ENCODE peak calls at places on chromosomes 7 and 10, in five cellular contexts. E, M, Q, H and J are unnamed samples.

GRCh38 chr10:19347592-19347991 is 299.0 kb downstream of the MALRD1 start:
- DNase-seq in E (peak), M (no peak), Q (peak), H (peak), J (no peak)

GRCh38 chr10:69472544-69472943 is 21.3 kb downstream of the TSPAN15 start:
- DNase-seq in E (no peak), M (no peak), Q (no peak), H (peak), J (no peak)

GRCh38 chr7:152462995-152463713 is 27.4 kb upstream of the KMT2C start:
- DNase-seq in E (no peak), M (peak), Q (peak), H (peak), J (no peak)

GRCh38 chr10:118031351-118032075 is 15.2 kb downstream of the RAB11FIP2 start:
- DNase-seq in E (peak), M (no peak), Q (no peak), H (no peak), J (no peak)

GRCh38 chr7:21902240-21902639 is 43.5 kb downstream of the CDCA7L start:
- DNase-seq in E (peak), M (peak), Q (peak), H (peak), J (no peak)

GRCh38 chr7:158384746-158385145 is 202.9 kb downstream of the PTPRN2 start:
- DNase-seq in E (no peak), M (no peak), Q (no peak), H (no peak), J (no peak)

GRCh38 chr10:129550111-129550510 is 83.1 kb downstream of the MGMT start:
- DNase-seq in E (no peak), M (no peak), Q (no peak), H (no peak), J (no peak)

GRCh38 chr10:119538632-119539358 is 3.7 kb downstream of the RGS10 start:
- DNase-seq in E (no peak), M (no peak), Q (no peak), H (no peak), J (no peak)

GRCh38 chr7:151439855-151440798 is at the start of gene CRYGN:
- DNase-seq in E (no peak), M (no peak), Q (no peak), H (no peak), J (no peak)

GRCh38 chr10:61438141-61438984 is 14.8 kb downstream of the TMEM26 start:
- DNase-seq in E (peak), M (no peak), Q (peak), H (peak), J (peak)

GRCh38 chr10:22427101-22427500 is 81.8 kb downstream of the SPAG6 start:
- DNase-seq in E (peak), M (no peak), Q (peak), H (no peak), J (no peak)

GRCh38 chr7:1508277-1508758 is 4.1 kb upstream of the INTS1 start:
- DNase-seq in E (no peak), M (no peak), Q (no peak), H (no peak), J (peak)

GRCh38 chr10:78972160-78972946 is 96.4 kb upstream of the ZMIZ1 start:
- DNase-seq in E (peak), M (peak), Q (peak), H (peak), J (no peak)

GRCh38 chr10:125534515-125534914 is 148.4 kb downstream of the TEX36 start:
- DNase-seq in E (no peak), M (no peak), Q (no peak), H (no peak), J (no peak)

GRCh38 chr7:74579800-74580685 is 77.5 kb upstream of the GTF2I start:
- DNase-seq in E (peak), M (no peak), Q (peak), H (peak), J (no peak)

GRCh38 chr7:129495987-129496386 is 6.3 kb upstream of the SMKR1 start:
- DNase-seq in E (no peak), M (no peak), Q (no peak), H (no peak), J (no peak)

GRCh38 chr10:75405201-75406143 is 3.9 kb upstream of the ZNF503 start:
- DNase-seq in E (peak), M (no peak), Q (peak), H (no peak), J (no peak)

GRCh38 chr7:44196450-44196872 is 4.3 kb upstream of the YKT6 start:
- DNase-seq in E (no peak), M (no peak), Q (peak), H (peak), J (peak)

GRCh38 chr7:55130554-55131198 is 111.9 kb downstream of the EGFR start:
- DNase-seq in E (peak), M (no peak), Q (peak), H (peak), J (peak)

GRCh38 chr10:68284597-68284996 is 47.3 kb upstream of the HNRNPH3 start:
- DNase-seq in E (no peak), M (no peak), Q (no peak), H (no peak), J (no peak)

GRCh38 chr7:42747073-42747472 is 164.8 kb downstream of the C7orf25 start:
- DNase-seq in E (no peak), M (no peak), Q (no peak), H (no peak), J (no peak)

GRCh38 chr10:2839081-2839725 is 228.1 kb upstream of the PFKP start:
- DNase-seq in E (peak), M (no peak), Q (peak), H (peak), J (peak)

GRCh38 chr10:132397036-132397541 is at the start of gene PWWP2B:
- DNase-seq in E (no peak), M (no peak), Q (no peak), H (peak), J (no peak)
- H3K4me3 ChIP-seq in E (peak), M (peak), Q (peak), H (peak), J (peak)

GRCh38 chr10:5506751-5507648 is 7.6 kb upstream of the CALML5 start:
- DNase-seq in E (no peak), M (no peak), Q (no peak), H (no peak), J (no peak)

GRCh38 chr10:5508786-5509185 is 9.4 kb upstream of the CALML5 start:
- DNase-seq in E (no peak), M (no peak), Q (no peak), H (no peak), J (no peak)

GRCh38 chr10:5509236-5509635 is 9.9 kb upstream of the CALML5 start:
- DNase-seq in E (no peak), M (no peak), Q (no peak), H (no peak), J (no peak)

GRCh38 chr10:5507649-5508131 is 8.3 kb upstream of the CALML5 start:
- DNase-seq in E (no peak), M (no peak), Q (no peak), H (no peak), J (no peak)

DNA sequence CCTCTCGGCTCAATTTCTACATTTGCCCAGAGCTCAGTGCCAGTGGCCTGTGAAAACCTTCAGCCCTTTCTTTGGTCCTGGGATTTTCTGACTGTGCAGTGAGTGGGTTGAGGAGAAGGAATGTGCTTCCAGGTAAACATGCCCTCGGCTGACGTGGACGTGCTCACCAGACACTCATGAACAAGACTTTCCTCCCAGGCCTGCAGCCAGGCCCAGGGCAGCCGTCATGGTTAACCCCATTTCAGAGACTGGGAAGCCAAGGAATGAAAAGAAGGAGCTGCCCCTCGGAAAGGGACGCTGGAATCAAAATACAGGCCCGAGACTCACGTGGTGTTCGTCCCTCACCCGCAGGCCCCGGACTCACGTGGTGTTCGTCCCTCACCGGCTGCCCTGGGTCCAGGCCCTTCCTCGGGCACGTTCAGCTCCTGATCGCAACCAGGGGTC is 8.8 kb upstream of the CALML5 start:
- DNase-seq in E (no peak), M (no peak), Q (no peak), H (no peak), J (no peak)
- H3K4me3 ChIP-seq in E (no peak), M (no peak), Q (no peak), H (no peak), J (no peak)

DNA sequence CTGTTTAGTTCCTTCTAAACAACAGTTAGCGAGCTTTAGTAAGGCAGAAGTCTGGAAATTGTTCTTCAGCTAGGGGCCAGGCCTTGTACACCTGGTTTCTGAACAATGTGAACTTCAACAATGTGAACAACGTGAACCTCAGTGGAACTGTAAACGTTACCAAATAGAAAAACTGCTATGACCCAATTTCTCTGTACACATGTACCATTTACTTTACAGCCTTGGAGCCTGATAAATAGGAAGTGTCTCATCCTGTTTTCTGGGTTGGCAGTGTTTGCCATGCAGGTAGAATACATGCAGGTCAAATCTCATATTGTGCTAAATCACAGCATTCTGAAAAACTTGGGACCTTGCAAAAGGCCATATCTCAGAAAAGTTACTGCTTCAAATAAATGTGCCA is 1.6 kb downstream of the STEAP4 start:
- DNase-seq in E (no peak), M (no peak), Q (no peak), H (no peak), J (no peak)
- H3K4me3 ChIP-seq in E (no peak), M (no peak), Q (no peak), H (no peak), J (no peak)

DNA sequence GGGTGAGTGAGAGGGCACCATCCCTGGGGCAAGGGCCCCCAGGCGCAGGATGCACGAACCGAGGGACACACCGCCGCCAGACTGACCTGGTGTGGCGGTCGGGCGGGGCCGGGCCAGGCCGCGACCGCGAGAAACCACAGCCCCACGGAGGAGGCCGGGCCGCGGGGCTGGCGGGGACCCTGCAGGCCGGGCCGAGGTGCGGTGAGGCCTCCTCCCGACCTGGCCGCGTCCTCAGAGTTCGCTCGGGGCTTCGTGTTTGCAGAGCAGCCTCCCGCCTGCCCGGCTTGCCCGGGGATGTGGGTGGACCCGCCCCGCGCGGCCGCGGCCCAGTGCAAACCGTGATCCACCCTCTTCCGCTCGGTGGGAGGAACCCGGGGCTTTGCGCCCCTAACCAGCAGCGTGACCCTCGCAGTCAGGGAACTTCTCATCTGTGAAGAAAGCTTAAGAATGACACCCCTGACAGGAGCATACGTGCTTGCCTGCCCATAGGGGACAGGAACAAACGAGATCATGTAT is 20.6 kb upstream of the HOXA13 start:
- DNase-seq in E (no peak), M (no peak), Q (no peak), H (no peak), J (no peak)
- H3K4me3 ChIP-seq in E (no peak), M (no peak), Q (no peak), H (no peak), J (no peak)

DNA sequence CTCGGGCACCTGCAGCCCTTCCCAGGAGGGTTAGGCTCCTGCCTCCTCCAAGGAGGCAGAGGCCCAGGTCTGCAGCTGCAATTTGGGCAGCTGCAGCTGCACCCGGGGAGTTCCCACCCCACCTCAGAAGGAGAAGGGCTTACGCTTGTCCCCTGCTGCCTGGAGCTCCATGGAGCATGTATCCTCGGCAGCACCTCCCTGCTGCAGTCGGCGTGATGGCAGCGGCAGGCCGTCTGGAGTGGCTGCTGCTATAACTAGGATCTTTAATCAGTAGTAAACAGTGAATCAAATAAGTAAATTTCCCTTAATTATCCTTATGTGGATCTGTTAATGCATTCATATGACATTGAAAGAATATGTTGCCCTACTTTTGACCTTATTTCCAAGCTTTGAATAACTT is 167.0 kb downstream of the PON1 start:
- DNase-seq in E (no peak), M (no peak), Q (no peak), H (no peak), J (no peak)
- H3K4me3 ChIP-seq in E (no peak), M (no peak), Q (no peak), H (no peak), J (no peak)

GRCh38 chr7:131370523-131370968 is 42.9 kb downstream of the MKLN1 start:
- DNase-seq in E (peak), M (no peak), Q (peak), H (peak), J (peak)

GRCh38 chr7:131374821-131375220 is 47.1 kb downstream of the MKLN1 start:
- DNase-seq in E (no peak), M (no peak), Q (no peak), H (no peak), J (no peak)

GRCh38 chr7:131372554-131372953 is 44.9 kb downstream of the MKLN1 start:
- DNase-seq in E (no peak), M (no peak), Q (no peak), H (no peak), J (no peak)

GRCh38 chr7:131369354-131369753 is 41.7 kb downstream of the MKLN1 start:
- DNase-seq in E (no peak), M (no peak), Q (peak), H (no peak), J (no peak)

DNA sequence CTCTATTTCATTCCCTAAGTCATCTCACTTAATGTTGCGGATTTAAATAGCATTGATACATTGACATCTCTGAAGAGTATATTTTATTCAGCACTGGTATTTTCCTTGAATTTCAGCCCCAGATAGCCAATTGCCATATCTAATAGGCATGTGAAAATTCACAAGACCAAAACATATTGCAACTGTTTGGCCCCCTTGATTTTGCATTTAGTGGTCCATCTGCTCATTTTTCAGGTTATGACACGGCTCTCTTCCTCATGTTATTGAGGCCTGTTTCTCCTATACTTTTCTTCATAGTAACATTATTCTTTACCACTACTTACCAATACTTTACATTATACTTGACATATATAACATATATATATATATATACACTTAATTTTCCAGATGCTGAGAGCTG is 43.7 kb downstream of the MKLN1 start:
- DNase-seq in E (no peak), M (no peak), Q (no peak), H (no peak), J (no peak)
- H3K4me3 ChIP-seq in E (no peak), M (no peak), Q (no peak), H (no peak), J (no peak)

DNA sequence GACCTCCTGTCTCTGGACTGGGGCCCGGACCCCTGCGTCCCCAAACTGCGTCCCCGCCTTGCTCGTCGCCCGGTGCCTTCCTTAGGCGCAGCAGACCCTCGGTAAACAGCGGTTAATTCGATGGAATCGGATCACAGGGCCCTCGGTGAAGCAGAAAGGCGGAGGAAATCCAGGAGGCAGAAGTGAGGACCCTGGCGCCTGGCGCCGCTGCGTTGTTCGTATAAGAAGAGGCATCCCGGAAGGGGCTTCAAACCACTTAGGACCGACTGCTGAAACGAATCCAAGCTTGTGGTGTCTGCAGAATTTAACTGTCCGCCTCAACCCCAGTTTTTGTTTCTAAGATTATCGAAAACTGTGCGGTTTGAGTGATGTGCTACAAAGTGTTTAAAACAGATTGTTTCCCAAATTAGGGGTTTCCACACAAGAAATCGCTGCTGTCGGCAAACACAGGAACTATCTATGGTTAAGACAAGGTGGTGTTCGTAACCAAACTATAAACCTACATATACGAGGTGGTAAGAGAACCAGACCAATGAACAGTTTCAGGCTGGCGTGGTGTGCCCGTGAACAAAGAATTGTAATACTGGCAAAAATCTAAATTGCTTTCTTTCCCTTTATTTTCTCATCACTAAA is 760 bp upstream of the DGKI start:
- DNase-seq in E (no peak), M (no peak), Q (no peak), H (peak), J (no peak)
- H3K4me3 ChIP-seq in E (no peak), M (peak), Q (peak), H (peak), J (no peak)

DNA sequence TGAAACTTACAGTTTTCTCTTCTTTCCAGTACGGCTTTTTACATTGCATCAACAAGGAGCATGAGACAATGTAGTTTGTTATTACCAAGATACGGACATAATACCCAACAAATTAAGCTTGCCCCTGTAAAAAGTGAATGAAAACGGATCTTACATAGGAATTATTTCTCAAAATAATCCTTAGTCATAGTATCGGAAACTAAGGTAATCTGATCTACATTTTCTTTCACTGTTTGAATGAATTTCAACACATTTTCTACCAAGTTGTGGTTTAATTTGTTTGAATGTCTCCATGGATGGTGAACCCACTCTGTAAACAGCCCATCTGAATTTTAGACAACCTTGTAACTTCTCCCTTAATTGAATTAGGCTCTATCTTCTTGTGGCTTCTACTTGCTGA is 90.5 kb downstream of the INHBA start:
- DNase-seq in E (no peak), M (no peak), Q (no peak), H (no peak), J (no peak)
- H3K4me3 ChIP-seq in E (no peak), M (no peak), Q (no peak), H (no peak), J (no peak)

GRCh38 chr7:28155964-28156363 is 24.6 kb downstream of the JAZF1 start:
- DNase-seq in E (peak), M (no peak), Q (peak), H (peak), J (no peak)

GRCh38 chr7:28157311-28157710 is 23.3 kb downstream of the JAZF1 start:
- DNase-seq in E (no peak), M (no peak), Q (no peak), H (no peak), J (no peak)

GRCh38 chr7:28156401-28156800 is 24.2 kb downstream of the JAZF1 start:
- DNase-seq in E (no peak), M (no peak), Q (no peak), H (no peak), J (no peak)

GRCh38 chr7:28160551-28160991 is 20.0 kb downstream of the JAZF1 start:
- DNase-seq in E (no peak), M (no peak), Q (no peak), H (peak), J (no peak)

GRCh38 chr7:28157826-28158416 is 22.7 kb downstream of the JAZF1 start:
- DNase-seq in E (no peak), M (no peak), Q (peak), H (no peak), J (no peak)
- H3K4me3 ChIP-seq in E (no peak), M (no peak), Q (no peak), H (no peak), J (no peak)